ENCODE peak calls at places on chromosomes 4 and X, in seven cellular contexts. One of them, this sample, is unnamed.

GRCh38 chr4:127501103-127501502 is 131.7 kb upstream of the INTU start:
- DNase-seq in GM12891: no peak
- DNase-seq in H1: no peak
- DNase-seq in SK-N-SH: no peak
- DNase-seq in HepG2: no peak
- DNase-seq in GM12878: no peak
- DNase-seq in K562: no peak
- DNase-seq in this sample: no peak

GRCh38 chrX:15236146-15236545 is 33.7 kb downstream of the ASB9 start:
- DNase-seq in K562: no peak
- DNase-seq in SK-N-SH: no peak
- DNase-seq in H1: no peak
- DNase-seq in GM12891: no peak
- DNase-seq in GM12878: no peak
- DNase-seq in HepG2: no peak
- DNase-seq in this sample: no peak

GRCh38 chr4:125693233-125693632 is 378.5 kb downstream of the FAT4 start:
- DNase-seq in H1: no peak
- DNase-seq in GM12878: no peak
- DNase-seq in GM12891: no peak
- DNase-seq in K562: no peak
- DNase-seq in HepG2: no peak
- DNase-seq in SK-N-SH: no peak
- DNase-seq in this sample: no peak

GRCh38 chr4:89254847-89255246 is 52.8 kb downstream of the GPRIN3 start:
- DNase-seq in K562: peak; percentile 68
- DNase-seq in GM12891: peak; percentile 16
- DNase-seq in H1: peak; percentile 63
- DNase-seq in SK-N-SH: peak; percentile 36
- DNase-seq in HepG2: peak; percentile 12
- DNase-seq in GM12878: no peak
- DNase-seq in this sample: peak; percentile 5

GRCh38 chrX:10555846-10556245 is 64.5 kb downstream of the MID1 start:
- DNase-seq in GM12891: no peak
- DNase-seq in K562: no peak
- DNase-seq in HepG2: no peak
- DNase-seq in H1: no peak
- DNase-seq in SK-N-SH: no peak
- DNase-seq in GM12878: no peak
- DNase-seq in this sample: no peak

GRCh38 chr4:176927664-176928063 is 134.9 kb upstream of the VEGFC start:
- DNase-seq in H1: no peak
- DNase-seq in K562: no peak
- DNase-seq in GM12891: no peak
- DNase-seq in GM12878: no peak
- DNase-seq in SK-N-SH: no peak
- DNase-seq in HepG2: no peak
- DNase-seq in this sample: no peak

GRCh38 chr4:183941964-183942363 is 36.9 kb downstream of the STOX2 start:
- DNase-seq in H1: no peak
- DNase-seq in GM12878: no peak
- DNase-seq in GM12891: no peak
- DNase-seq in K562: no peak
- DNase-seq in SK-N-SH: no peak
- DNase-seq in HepG2: no peak
- DNase-seq in this sample: no peak

GRCh38 chr4:508675-509373 is 9.8 kb downstream of the PIGG start:
- DNase-seq in GM12891: no peak
- DNase-seq in SK-N-SH: no peak
- DNase-seq in K562: no peak
- DNase-seq in HepG2: no peak
- DNase-seq in GM12878: no peak
- DNase-seq in H1: no peak
- DNase-seq in this sample: no peak

GRCh38 chrX:118355225-118355920 is 9.5 kb downstream of the WDR44 start:
- DNase-seq in H1: no peak
- DNase-seq in K562: peak; percentile 15
- DNase-seq in SK-N-SH: no peak
- DNase-seq in GM12878: no peak
- DNase-seq in GM12891: no peak
- DNase-seq in HepG2: no peak
- DNase-seq in this sample: no peak

GRCh38 chrX:112380541-112381278 is 298.1 kb upstream of the TRPC5 start:
- DNase-seq in H1: no peak
- DNase-seq in GM12878: no peak
- DNase-seq in GM12891: no peak
- DNase-seq in K562: no peak
- DNase-seq in SK-N-SH: no peak
- DNase-seq in HepG2: no peak
- DNase-seq in this sample: no peak

GRCh38 chrX:40006025-40007017 is 91.4 kb downstream of the BCOR start:
- DNase-seq in H1: peak; percentile 63
- DNase-seq in GM12891: no peak
- DNase-seq in K562: no peak
- DNase-seq in SK-N-SH: peak; percentile 21
- DNase-seq in GM12878: no peak
- DNase-seq in HepG2: no peak
- DNase-seq in this sample: no peak

GRCh38 chrX:153922932-153923857 is 2.9 kb downstream of the ARHGAP4 start:
- DNase-seq in H1: no peak
- DNase-seq in GM12891: no peak
- DNase-seq in HepG2: no peak
- DNase-seq in K562: no peak
- DNase-seq in GM12878: no peak
- DNase-seq in SK-N-SH: peak; percentile 90
- DNase-seq in this sample: no peak

GRCh38 chrX:149074429-149074828 is 430.7 kb downstream of the IDS start:
- DNase-seq in GM12891: no peak
- DNase-seq in GM12878: peak; percentile 7
- DNase-seq in SK-N-SH: no peak
- DNase-seq in HepG2: no peak
- DNase-seq in K562: no peak
- DNase-seq in H1: no peak
- DNase-seq in this sample: no peak

GRCh38 chr4:16686195-16686594 is 212.2 kb downstream of the LDB2 start:
- DNase-seq in SK-N-SH: no peak
- DNase-seq in HepG2: no peak
- DNase-seq in K562: no peak
- DNase-seq in GM12878: no peak
- DNase-seq in H1: no peak
- DNase-seq in GM12891: no peak
- DNase-seq in this sample: no peak

GRCh38 chr4:113881256-113881655 is 98.2 kb downstream of the ARSJ start:
- DNase-seq in SK-N-SH: no peak
- DNase-seq in H1: no peak
- DNase-seq in GM12891: no peak
- DNase-seq in GM12878: no peak
- DNase-seq in HepG2: no peak
- DNase-seq in K562: no peak
- DNase-seq in this sample: no peak

GRCh38 chrX:155313766-155314165 is 20.6 kb downstream of the CLIC2 start:
- DNase-seq in HepG2: no peak
- DNase-seq in SK-N-SH: no peak
- DNase-seq in H1: no peak
- DNase-seq in GM12891: no peak
- DNase-seq in GM12878: no peak
- DNase-seq in K562: no peak
- DNase-seq in this sample: no peak

GRCh38 chr4:108484187-108484586 is 136.2 kb upstream of the RPL34 start:
- DNase-seq in HepG2: no peak
- DNase-seq in GM12891: no peak
- DNase-seq in SK-N-SH: no peak
- DNase-seq in K562: no peak
- DNase-seq in GM12878: no peak
- DNase-seq in H1: no peak
- DNase-seq in this sample: no peak

GRCh38 chrX:108019382-108019857 is 25.4 kb upstream of the VSIG1 start:
- DNase-seq in K562: no peak
- DNase-seq in HepG2: no peak
- DNase-seq in GM12891: no peak
- DNase-seq in SK-N-SH: no peak
- DNase-seq in H1: no peak
- DNase-seq in GM12878: no peak
- DNase-seq in this sample: no peak

GRCh38 chr4:89998350-89999098 is 103.9 kb downstream of the MMRN1 start:
- DNase-seq in SK-N-SH: peak; percentile 31
- DNase-seq in GM12878: no peak
- DNase-seq in GM12891: no peak
- DNase-seq in H1: no peak
- DNase-seq in HepG2: no peak
- DNase-seq in K562: no peak
- DNase-seq in this sample: no peak

GRCh38 chr4:83191026-83191425 is 76.5 kb upstream of the PLAC8 start:
- DNase-seq in GM12891: no peak
- DNase-seq in K562: no peak
- DNase-seq in HepG2: no peak
- DNase-seq in H1: no peak
- DNase-seq in SK-N-SH: no peak
- DNase-seq in GM12878: no peak
- DNase-seq in this sample: no peak

GRCh38 chr4:168631241-168632151 is 134.6 kb downstream of the PALLD start:
- DNase-seq in GM12878: no peak
- DNase-seq in GM12891: no peak
- DNase-seq in HepG2: no peak
- DNase-seq in K562: no peak
- DNase-seq in H1: peak; percentile 83
- DNase-seq in SK-N-SH: peak; percentile 87
- DNase-seq in this sample: no peak
- TF ChIP-seq POLR2AphosphoS5 in GM12878: no peak
- TF ChIP-seq POLR2AphosphoS5 in GM12891: no peak
- TF ChIP-seq POLR2AphosphoS5 in HepG2: no peak
- TF ChIP-seq POLR2AphosphoS5 in K562: no peak
- TF ChIP-seq POLR2AphosphoS5 in H1: no peak
- TF ChIP-seq POLR2AphosphoS5 in SK-N-SH: no peak
- TF ChIP-seq POLR2AphosphoS5 in this sample: no peak

DNA sequence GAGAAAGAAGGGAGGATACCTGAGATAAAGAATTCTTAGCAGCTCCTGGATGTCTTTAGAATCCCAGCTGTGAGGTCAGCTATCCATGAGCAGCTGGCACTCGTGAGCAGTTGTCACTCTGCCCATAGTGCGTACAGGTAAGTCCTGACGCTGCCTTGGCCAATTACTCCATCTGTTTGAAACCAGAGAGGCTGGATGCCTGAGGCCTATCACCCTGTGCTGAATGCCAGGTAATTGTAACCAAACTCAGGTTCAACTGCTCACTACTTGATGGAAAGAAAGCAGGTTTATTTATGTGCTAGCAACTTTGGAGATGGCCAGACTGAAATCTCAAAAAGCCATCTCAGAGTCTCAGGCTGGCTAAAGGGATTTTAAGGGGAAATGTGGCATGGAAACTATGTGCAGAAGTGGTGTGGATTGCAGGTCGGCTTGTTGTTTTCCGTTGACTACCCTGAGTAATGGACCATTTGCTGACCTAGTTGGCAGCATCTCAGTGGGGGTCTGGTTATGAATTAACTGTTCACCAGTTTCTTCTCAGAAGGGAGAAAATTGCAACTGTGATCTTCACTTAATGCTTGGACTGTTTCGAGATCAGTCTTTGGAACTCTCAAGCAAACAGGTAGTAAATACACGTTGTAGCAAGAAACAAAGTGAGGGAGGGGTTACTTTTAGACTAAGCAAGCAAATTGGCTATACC is 1614.0 kb upstream of the PCDH10 start:
- DNase-seq in SK-N-SH: no peak
- DNase-seq in GM12891: no peak
- DNase-seq in K562: no peak
- DNase-seq in H1: no peak
- DNase-seq in HepG2: no peak
- DNase-seq in GM12878: no peak
- DNase-seq in this sample: no peak
- TF ChIP-seq TAF1 in SK-N-SH: no peak
- TF ChIP-seq TAF1 in GM12891: no peak
- TF ChIP-seq TAF1 in K562: no peak
- TF ChIP-seq TAF1 in H1: no peak
- TF ChIP-seq TAF1 in HepG2: no peak
- TF ChIP-seq TAF1 in GM12878: no peak
- TF ChIP-seq TAF1 in this sample: no peak

DNA sequence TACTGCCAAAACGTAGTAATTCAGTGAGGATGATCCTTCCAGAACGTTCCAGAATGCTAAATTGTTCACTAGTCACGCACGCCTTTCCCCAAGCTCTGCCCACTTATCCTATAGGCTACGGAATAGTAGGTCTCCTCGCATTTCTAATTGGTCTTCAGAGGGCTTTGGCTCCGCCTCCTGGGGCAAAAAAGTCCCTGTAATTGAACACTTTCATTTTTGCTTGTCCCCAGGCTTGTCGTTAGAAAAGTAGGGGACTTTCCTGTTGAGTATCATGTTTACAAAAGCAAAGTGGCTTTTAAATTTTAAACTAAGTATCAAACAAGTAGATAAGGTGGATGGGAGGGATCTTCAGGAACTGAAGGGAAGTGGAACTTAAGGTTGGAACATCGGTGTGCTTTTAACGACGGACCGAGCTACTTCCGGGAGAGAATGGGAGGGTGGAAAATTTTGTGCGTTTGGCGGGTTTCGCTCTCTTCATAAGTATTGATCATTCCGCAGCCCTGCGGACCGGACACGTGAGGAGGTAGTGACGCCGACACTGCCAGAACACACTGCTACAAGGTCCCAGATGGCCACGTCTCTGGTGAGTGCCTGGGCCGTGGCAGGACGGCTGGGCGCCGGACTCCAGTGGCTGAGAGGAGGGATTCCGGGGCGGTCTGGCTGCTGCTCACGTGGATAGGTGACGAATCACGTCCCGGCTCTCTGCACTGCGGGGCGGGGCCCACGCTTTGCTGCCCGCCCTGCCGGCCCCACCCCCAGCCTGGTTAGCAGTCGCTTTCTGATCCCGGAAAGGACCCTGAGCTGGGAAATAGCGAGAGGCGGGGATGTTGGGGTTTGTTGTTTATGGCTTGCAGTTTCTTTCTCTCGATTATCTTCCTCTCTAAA is at the start of gene NXT2:
- DNase-seq in GM12891: peak; percentile 45
- DNase-seq in H1: peak; percentile 79
- DNase-seq in HepG2: peak; percentile 83
- DNase-seq in SK-N-SH: peak; percentile 86
- DNase-seq in GM12878: peak; percentile 73
- DNase-seq in K562: peak; percentile 94
- DNase-seq in this sample: peak; percentile 57
- TF ChIP-seq POLR2AphosphoS5 in GM12891: peak; percentile 82
- TF ChIP-seq POLR2AphosphoS5 in H1: peak; percentile 93
- TF ChIP-seq POLR2AphosphoS5 in HepG2: peak; percentile 76
- TF ChIP-seq POLR2AphosphoS5 in SK-N-SH: peak; percentile 73
- TF ChIP-seq POLR2AphosphoS5 in GM12878: peak; percentile 90
- TF ChIP-seq POLR2AphosphoS5 in K562: peak; percentile 84
- TF ChIP-seq POLR2AphosphoS5 in this sample: peak; percentile 85

GRCh38 chr4:186740822-186741221 is 17.2 kb upstream of the FAT1 start:
- DNase-seq in H1: no peak
- DNase-seq in GM12891: no peak
- DNase-seq in SK-N-SH: no peak
- DNase-seq in HepG2: no peak
- DNase-seq in K562: no peak
- DNase-seq in GM12878: no peak
- DNase-seq in this sample: no peak
- TF ChIP-seq TAF1 in H1: no peak
- TF ChIP-seq TAF1 in GM12891: no peak
- TF ChIP-seq TAF1 in SK-N-SH: no peak
- TF ChIP-seq TAF1 in HepG2: no peak
- TF ChIP-seq TAF1 in K562: no peak
- TF ChIP-seq TAF1 in GM12878: no peak
- TF ChIP-seq TAF1 in this sample: no peak